ENCODE peak calls at places on chromosomes 11 and 22, in six cellular contexts. E is activated CD8-positive, alpha-beta memory T cell treated with anti-CD3 and anti-CD28 coated beads for 24 hours; K is stimulated activated CD4-positive, alpha-beta T cell treated with anti-CD3 and anti-CD28 coated beads, Interleukin-12 subunit alpha, Interleukin-12 subunit beta, amount 100 ng/mL, for 48 hours; X is activated naive CD4-positive, alpha-beta T cell; M is activated CD4-positive, alpha-beta T cell treated with anti-CD3 and anti-CD28 coated beads, Interleukin-2, amount 50 U/mL, for 48 hours; G is effector memory CD8-positive, alpha-beta T cell. R is an unnamed sample.

GRCh38 chr22:27740192-27740748 is 61.3 kb downstream of the MN1 start:
- DNase-seq in E (no peak), K (no peak), X (no peak), M (no peak), G (no peak), R (no peak)

GRCh38 chr11:84247931-84248330 is 961.8 kb upstream of the CCDC90B start:
- DNase-seq in E (no peak), K (no peak), X (no peak), M (no peak), G (no peak), R (no peak)

GRCh38 chr11:13955971-13956421 is 6.5 kb upstream of the SPON1 start:
- DNase-seq in E (peak; percentile 80), K (no peak), X (no peak), M (peak; percentile 42), G (peak; percentile 54), R (peak; percentile 38)

GRCh38 chr11:86152006-86152862 is 83.3 kb upstream of the PICALM start:
- DNase-seq in E (no peak), K (no peak), X (no peak), M (no peak), G (no peak), R (no peak)

GRCh38 chr11:72589802-72590761 is 84.1 kb downstream of the PDE2A start:
- DNase-seq in E (peak; percentile 78), K (peak; percentile 21), X (no peak), M (peak; percentile 62), G (peak; percentile 41), R (no peak)

GRCh38 chr11:107549253-107549953 is 16.1 kb downstream of the ALKBH8 start:
- DNase-seq in E (no peak), K (no peak), X (no peak), M (peak; percentile 15), G (peak; percentile 21), R (no peak)

GRCh38 chr11:63543711-63544110 is 7.1 kb downstream of the PLAAT4 start:
- DNase-seq in E (no peak), K (no peak), X (no peak), M (no peak), G (no peak), R (no peak)

GRCh38 chr11:64489831-64490441 is 101.1 kb upstream of the SLC22A12 start:
- DNase-seq in E (peak; percentile 70), K (peak; percentile 18), X (peak; percentile 5), M (peak; percentile 61), G (peak; percentile 15), R (no peak)

R was measured in SW 1271.